ENCODE peak calls at places on chromosomes 3 and 15, in ten cellular contexts. One of them, this sample, is unnamed.
A peak's percentile ranks its signal among the peaks of the same experiment; 100 is the strongest.

GRCh38 chr3:179029096-179029495 is 42.5 kb downstream of the ZMAT3 start:
- DNase-seq in lung microvascular endothelial cell: no peak
- DNase-seq in neural crest cell: no peak
- DNase-seq in activated T-helper 1 cell treated with anti-CD3 and anti-CD28 coated beads, Interleukin-2, amount 50 U/mL, for 16 hours: no peak
- DNase-seq in GF-D8: no peak
- DNase-seq in RPMI8226: no peak
- DNase-seq in pons: no peak
- DNase-seq in GM20000: no peak
- DNase-seq in AG08395: no peak
- DNase-seq in HuH-7: no peak
- DNase-seq in this sample: no peak

GRCh38 chr3:140768921-140769320 is 91.1 kb downstream of the TRIM42 start:
- DNase-seq in GF-D8: no peak
- DNase-seq in activated T-helper 1 cell treated with anti-CD3 and anti-CD28 coated beads, Interleukin-2, amount 50 U/mL, for 16 hours: no peak
- DNase-seq in neural crest cell: no peak
- DNase-seq in lung microvascular endothelial cell: no peak
- DNase-seq in HuH-7: no peak
- DNase-seq in AG08395: no peak
- DNase-seq in GM20000: no peak
- DNase-seq in RPMI8226: no peak
- DNase-seq in pons: no peak
- DNase-seq in this sample: no peak

GRCh38 chr3:127739347-127740135 is 66.8 kb downstream of the ABTB1 start:
- DNase-seq in neural crest cell: no peak
- DNase-seq in activated T-helper 1 cell treated with anti-CD3 and anti-CD28 coated beads, Interleukin-2, amount 50 U/mL, for 16 hours: no peak
- DNase-seq in HuH-7: no peak
- DNase-seq in GM20000: no peak
- DNase-seq in lung microvascular endothelial cell: no peak
- DNase-seq in RPMI8226: no peak
- DNase-seq in AG08395: no peak
- DNase-seq in GF-D8: no peak
- DNase-seq in pons: no peak
- DNase-seq in this sample: no peak

GRCh38 chr3:114144909-114145688 is 33.8 kb downstream of the DRD3 start:
- DNase-seq in GF-D8: no peak
- DNase-seq in GM20000: no peak
- DNase-seq in RPMI8226: no peak
- DNase-seq in AG08395: peak; percentile 97
- DNase-seq in lung microvascular endothelial cell: peak; percentile 61
- DNase-seq in pons: peak; percentile 8
- DNase-seq in HuH-7: no peak
- DNase-seq in neural crest cell: no peak
- DNase-seq in activated T-helper 1 cell treated with anti-CD3 and anti-CD28 coated beads, Interleukin-2, amount 50 U/mL, for 16 hours: no peak
- DNase-seq in this sample: peak; percentile 73

GRCh38 chr15:95944856-95945255 is 385.6 kb upstream of the NR2F2 start:
- DNase-seq in RPMI8226: no peak
- DNase-seq in pons: no peak
- DNase-seq in HuH-7: no peak
- DNase-seq in GF-D8: no peak
- DNase-seq in neural crest cell: no peak
- DNase-seq in activated T-helper 1 cell treated with anti-CD3 and anti-CD28 coated beads, Interleukin-2, amount 50 U/mL, for 16 hours: no peak
- DNase-seq in AG08395: no peak
- DNase-seq in lung microvascular endothelial cell: no peak
- DNase-seq in GM20000: no peak
- DNase-seq in this sample: no peak

GRCh38 chr15:35738370-35738769 is 192.4 kb upstream of the DPH6 start:
- DNase-seq in GF-D8: no peak
- DNase-seq in GM20000: no peak
- DNase-seq in neural crest cell: no peak
- DNase-seq in activated T-helper 1 cell treated with anti-CD3 and anti-CD28 coated beads, Interleukin-2, amount 50 U/mL, for 16 hours: no peak
- DNase-seq in lung microvascular endothelial cell: peak; percentile 18
- DNase-seq in pons: no peak
- DNase-seq in HuH-7: no peak
- DNase-seq in AG08395: no peak
- DNase-seq in RPMI8226: no peak
- DNase-seq in this sample: no peak

GRCh38 chr15:70569139-70569717 is 194.1 kb downstream of the UACA start:
- DNase-seq in HuH-7: no peak
- DNase-seq in activated T-helper 1 cell treated with anti-CD3 and anti-CD28 coated beads, Interleukin-2, amount 50 U/mL, for 16 hours: no peak
- DNase-seq in RPMI8226: peak; percentile 43
- DNase-seq in pons: peak; percentile 78
- DNase-seq in lung microvascular endothelial cell: peak; percentile 70
- DNase-seq in AG08395: peak; percentile 76
- DNase-seq in GM20000: no peak
- DNase-seq in GF-D8: peak; percentile 55
- DNase-seq in neural crest cell: no peak
- DNase-seq in this sample: peak; percentile 72

GRCh38 chr15:62119224-62119925 is 45.7 kb downstream of the C2CD4B start:
- DNase-seq in RPMI8226: peak; percentile 31
- DNase-seq in pons: peak; percentile 26
- DNase-seq in HuH-7: no peak
- DNase-seq in lung microvascular endothelial cell: peak; percentile 94
- DNase-seq in AG08395: peak; percentile 91
- DNase-seq in GF-D8: no peak
- DNase-seq in activated T-helper 1 cell treated with anti-CD3 and anti-CD28 coated beads, Interleukin-2, amount 50 U/mL, for 16 hours: no peak
- DNase-seq in neural crest cell: no peak
- DNase-seq in GM20000: no peak
- DNase-seq in this sample: peak; percentile 23

GRCh38 chr3:14452676-14453367 is 50.4 kb downstream of the SLC6A6 start:
- DNase-seq in RPMI8226: no peak
- DNase-seq in HuH-7: no peak
- DNase-seq in GF-D8: no peak
- DNase-seq in neural crest cell: no peak
- DNase-seq in GM20000: no peak
- DNase-seq in lung microvascular endothelial cell: peak; percentile 97
- DNase-seq in AG08395: peak; percentile 94
- DNase-seq in activated T-helper 1 cell treated with anti-CD3 and anti-CD28 coated beads, Interleukin-2, amount 50 U/mL, for 16 hours: no peak
- DNase-seq in pons: peak; percentile 92
- DNase-seq in this sample: peak; percentile 88

GRCh38 chr15:67003586-67003985 is 61.8 kb upstream of the SMAD3 start:
- DNase-seq in GF-D8: no peak
- DNase-seq in RPMI8226: no peak
- DNase-seq in pons: no peak
- DNase-seq in GM20000: no peak
- DNase-seq in lung microvascular endothelial cell: no peak
- DNase-seq in activated T-helper 1 cell treated with anti-CD3 and anti-CD28 coated beads, Interleukin-2, amount 50 U/mL, for 16 hours: no peak
- DNase-seq in HuH-7: no peak
- DNase-seq in AG08395: peak; percentile 50
- DNase-seq in neural crest cell: no peak
- DNase-seq in this sample: no peak

GRCh38 chr3:173065543-173065970 is 75.5 kb downstream of the SPATA16 start:
- DNase-seq in AG08395: no peak
- DNase-seq in HuH-7: no peak
- DNase-seq in GF-D8: no peak
- DNase-seq in lung microvascular endothelial cell: no peak
- DNase-seq in pons: no peak
- DNase-seq in GM20000: no peak
- DNase-seq in RPMI8226: peak; percentile 19
- DNase-seq in activated T-helper 1 cell treated with anti-CD3 and anti-CD28 coated beads, Interleukin-2, amount 50 U/mL, for 16 hours: no peak
- DNase-seq in neural crest cell: no peak
- DNase-seq in this sample: no peak

GRCh38 chr3:197356275-197356674 is 57.9 kb upstream of the DLG1 start:
- DNase-seq in RPMI8226: peak; percentile 82
- DNase-seq in lung microvascular endothelial cell: peak; percentile 84
- DNase-seq in pons: peak; percentile 79
- DNase-seq in GM20000: no peak
- DNase-seq in AG08395: peak; percentile 67
- DNase-seq in neural crest cell: no peak
- DNase-seq in HuH-7: no peak
- DNase-seq in GF-D8: no peak
- DNase-seq in activated T-helper 1 cell treated with anti-CD3 and anti-CD28 coated beads, Interleukin-2, amount 50 U/mL, for 16 hours: no peak
- DNase-seq in this sample: peak; percentile 68

GRCh38 chr3:55647086-55647485 is 160.0 kb upstream of the WNT5A start:
- DNase-seq in GM20000: no peak
- DNase-seq in neural crest cell: no peak
- DNase-seq in HuH-7: no peak
- DNase-seq in RPMI8226: no peak
- DNase-seq in pons: no peak
- DNase-seq in activated T-helper 1 cell treated with anti-CD3 and anti-CD28 coated beads, Interleukin-2, amount 50 U/mL, for 16 hours: no peak
- DNase-seq in GF-D8: no peak
- DNase-seq in lung microvascular endothelial cell: no peak
- DNase-seq in AG08395: no peak
- DNase-seq in this sample: no peak

GRCh38 chr15:80090879-80091503 is 31.5 kb downstream of the ZFAND6 start:
- DNase-seq in HuH-7: peak; percentile 13
- DNase-seq in pons: no peak
- DNase-seq in RPMI8226: no peak
- DNase-seq in neural crest cell: no peak
- DNase-seq in lung microvascular endothelial cell: no peak
- DNase-seq in GM20000: no peak
- DNase-seq in AG08395: no peak
- DNase-seq in GF-D8: no peak
- DNase-seq in activated T-helper 1 cell treated with anti-CD3 and anti-CD28 coated beads, Interleukin-2, amount 50 U/mL, for 16 hours: no peak
- DNase-seq in this sample: no peak